ENCODE peak calls at places on chromosomes 4 and X, in six cellular contexts. One of them, this sample, is unnamed.

GRCh38 chr4:177427097-177427665 is 15.1 kb downstream of the AGA start:
- DNase-seq in stimulated activated CD8-positive, alpha-beta memory T cell treated with anti-CD3 and anti-CD28 coated beads, Interleukin-12 subunit alpha, Interleukin-12 subunit beta, amount 100 ng/mL, for 1 hour: no peak
- DNase-seq in GM04504: no peak
- DNase-seq in stimulated activated naive B cell treated with anti-CD40 and anti-IgM and Interleukin-4, amounts not matched to agents 10 μg/mL and 1 μg/mL and 100 μg/mL, for 72 hours: no peak
- DNase-seq in A549: no peak
- DNase-seq in sciatic nerve: no peak
- DNase-seq in this sample: no peak

GRCh38 chr4:52658671-52659015 is 458 bp downstream of the USP46 start:
- DNase-seq in stimulated activated CD8-positive, alpha-beta memory T cell treated with anti-CD3 and anti-CD28 coated beads, Interleukin-12 subunit alpha, Interleukin-12 subunit beta, amount 100 ng/mL, for 1 hour: no peak
- DNase-seq in GM04504: no peak
- DNase-seq in stimulated activated naive B cell treated with anti-CD40 and anti-IgM and Interleukin-4, amounts not matched to agents 10 μg/mL and 1 μg/mL and 100 μg/mL, for 72 hours: no peak
- DNase-seq in A549: peak; percentile 3
- DNase-seq in sciatic nerve: peak; percentile 60
- DNase-seq in this sample: no peak

GRCh38 chr4:108544504-108544903 is 75.9 kb upstream of the RPL34 start:
- DNase-seq in stimulated activated CD8-positive, alpha-beta memory T cell treated with anti-CD3 and anti-CD28 coated beads, Interleukin-12 subunit alpha, Interleukin-12 subunit beta, amount 100 ng/mL, for 1 hour: no peak
- DNase-seq in GM04504: peak; percentile 35
- DNase-seq in stimulated activated naive B cell treated with anti-CD40 and anti-IgM and Interleukin-4, amounts not matched to agents 10 μg/mL and 1 μg/mL and 100 μg/mL, for 72 hours: no peak
- DNase-seq in A549: no peak
- DNase-seq in sciatic nerve: no peak
- DNase-seq in this sample: no peak

GRCh38 chrX:114127411-114128025 is 456.4 kb upstream of the HTR2C start:
- DNase-seq in stimulated activated CD8-positive, alpha-beta memory T cell treated with anti-CD3 and anti-CD28 coated beads, Interleukin-12 subunit alpha, Interleukin-12 subunit beta, amount 100 ng/mL, for 1 hour: no peak
- DNase-seq in GM04504: no peak
- DNase-seq in stimulated activated naive B cell treated with anti-CD40 and anti-IgM and Interleukin-4, amounts not matched to agents 10 μg/mL and 1 μg/mL and 100 μg/mL, for 72 hours: no peak
- DNase-seq in A549: no peak
- DNase-seq in sciatic nerve: no peak
- DNase-seq in this sample: no peak

GRCh38 chr4:147831452-147832192 is 99.7 kb downstream of the ARHGAP10 start:
- DNase-seq in stimulated activated CD8-positive, alpha-beta memory T cell treated with anti-CD3 and anti-CD28 coated beads, Interleukin-12 subunit alpha, Interleukin-12 subunit beta, amount 100 ng/mL, for 1 hour: no peak
- DNase-seq in GM04504: peak; percentile 64
- DNase-seq in stimulated activated naive B cell treated with anti-CD40 and anti-IgM and Interleukin-4, amounts not matched to agents 10 μg/mL and 1 μg/mL and 100 μg/mL, for 72 hours: no peak
- DNase-seq in A549: peak; percentile 71
- DNase-seq in sciatic nerve: no peak
- DNase-seq in this sample: peak; percentile 76

GRCh38 chr4:159434496-159435241 is 331.8 kb downstream of the RAPGEF2 start:
- DNase-seq in stimulated activated CD8-positive, alpha-beta memory T cell treated with anti-CD3 and anti-CD28 coated beads, Interleukin-12 subunit alpha, Interleukin-12 subunit beta, amount 100 ng/mL, for 1 hour: no peak
- DNase-seq in GM04504: peak; percentile 31
- DNase-seq in stimulated activated naive B cell treated with anti-CD40 and anti-IgM and Interleukin-4, amounts not matched to agents 10 μg/mL and 1 μg/mL and 100 μg/mL, for 72 hours: no peak
- DNase-seq in A549: no peak
- DNase-seq in sciatic nerve: no peak
- DNase-seq in this sample: no peak

GRCh38 chrX:132591719-132592275 is 103.0 kb upstream of the MBNL3 start:
- DNase-seq in stimulated activated CD8-positive, alpha-beta memory T cell treated with anti-CD3 and anti-CD28 coated beads, Interleukin-12 subunit alpha, Interleukin-12 subunit beta, amount 100 ng/mL, for 1 hour: no peak
- DNase-seq in GM04504: no peak
- DNase-seq in stimulated activated naive B cell treated with anti-CD40 and anti-IgM and Interleukin-4, amounts not matched to agents 10 μg/mL and 1 μg/mL and 100 μg/mL, for 72 hours: no peak
- DNase-seq in A549: no peak
- DNase-seq in sciatic nerve: no peak
- DNase-seq in this sample: no peak

GRCh38 chr4:185921583-185922555 is 109.9 kb upstream of the SORBS2 start:
- DNase-seq in stimulated activated CD8-positive, alpha-beta memory T cell treated with anti-CD3 and anti-CD28 coated beads, Interleukin-12 subunit alpha, Interleukin-12 subunit beta, amount 100 ng/mL, for 1 hour: no peak
- DNase-seq in GM04504: no peak
- DNase-seq in stimulated activated naive B cell treated with anti-CD40 and anti-IgM and Interleukin-4, amounts not matched to agents 10 μg/mL and 1 μg/mL and 100 μg/mL, for 72 hours: no peak
- DNase-seq in A549: no peak
- DNase-seq in sciatic nerve: no peak
- DNase-seq in this sample: no peak

GRCh38 chrX:56029188-56029587 is 203.0 kb upstream of the KLF8 start:
- DNase-seq in stimulated activated CD8-positive, alpha-beta memory T cell treated with anti-CD3 and anti-CD28 coated beads, Interleukin-12 subunit alpha, Interleukin-12 subunit beta, amount 100 ng/mL, for 1 hour: no peak
- DNase-seq in GM04504: no peak
- DNase-seq in stimulated activated naive B cell treated with anti-CD40 and anti-IgM and Interleukin-4, amounts not matched to agents 10 μg/mL and 1 μg/mL and 100 μg/mL, for 72 hours: no peak
- DNase-seq in A549: no peak
- DNase-seq in sciatic nerve: no peak
- DNase-seq in this sample: no peak

GRCh38 chrX:154022108-154022507 is 2.4 kb upstream of the IRAK1 start:
- DNase-seq in stimulated activated CD8-positive, alpha-beta memory T cell treated with anti-CD3 and anti-CD28 coated beads, Interleukin-12 subunit alpha, Interleukin-12 subunit beta, amount 100 ng/mL, for 1 hour: no peak
- DNase-seq in GM04504: no peak
- DNase-seq in stimulated activated naive B cell treated with anti-CD40 and anti-IgM and Interleukin-4, amounts not matched to agents 10 μg/mL and 1 μg/mL and 100 μg/mL, for 72 hours: no peak
- DNase-seq in A549: no peak
- DNase-seq in sciatic nerve: no peak
- DNase-seq in this sample: no peak

GRCh38 chr4:67871867-67872266 is 11.9 kb downstream of the TMPRSS11D start:
- DNase-seq in stimulated activated CD8-positive, alpha-beta memory T cell treated with anti-CD3 and anti-CD28 coated beads, Interleukin-12 subunit alpha, Interleukin-12 subunit beta, amount 100 ng/mL, for 1 hour: no peak
- DNase-seq in GM04504: peak; percentile 18
- DNase-seq in stimulated activated naive B cell treated with anti-CD40 and anti-IgM and Interleukin-4, amounts not matched to agents 10 μg/mL and 1 μg/mL and 100 μg/mL, for 72 hours: no peak
- DNase-seq in A549: peak; percentile 3
- DNase-seq in sciatic nerve: no peak
- DNase-seq in this sample: peak; percentile 25

GRCh38 chr4:119729815-119730643 is 101.4 kb upstream of the PDE5A start:
- DNase-seq in stimulated activated CD8-positive, alpha-beta memory T cell treated with anti-CD3 and anti-CD28 coated beads, Interleukin-12 subunit alpha, Interleukin-12 subunit beta, amount 100 ng/mL, for 1 hour: no peak
- DNase-seq in GM04504: peak; percentile 76
- DNase-seq in stimulated activated naive B cell treated with anti-CD40 and anti-IgM and Interleukin-4, amounts not matched to agents 10 μg/mL and 1 μg/mL and 100 μg/mL, for 72 hours: no peak
- DNase-seq in A549: peak; percentile 26
- DNase-seq in sciatic nerve: no peak
- DNase-seq in this sample: peak; percentile 46

GRCh38 chrX:34559325-34559724 is 97.8 kb downstream of the TMEM47 start:
- DNase-seq in stimulated activated CD8-positive, alpha-beta memory T cell treated with anti-CD3 and anti-CD28 coated beads, Interleukin-12 subunit alpha, Interleukin-12 subunit beta, amount 100 ng/mL, for 1 hour: no peak
- DNase-seq in GM04504: no peak
- DNase-seq in stimulated activated naive B cell treated with anti-CD40 and anti-IgM and Interleukin-4, amounts not matched to agents 10 μg/mL and 1 μg/mL and 100 μg/mL, for 72 hours: no peak
- DNase-seq in A549: no peak
- DNase-seq in sciatic nerve: no peak
- DNase-seq in this sample: no peak

GRCh38 chr4:184386271-184386781 is 88.0 kb downstream of the IRF2 start:
- DNase-seq in stimulated activated CD8-positive, alpha-beta memory T cell treated with anti-CD3 and anti-CD28 coated beads, Interleukin-12 subunit alpha, Interleukin-12 subunit beta, amount 100 ng/mL, for 1 hour: no peak
- DNase-seq in GM04504: no peak
- DNase-seq in stimulated activated naive B cell treated with anti-CD40 and anti-IgM and Interleukin-4, amounts not matched to agents 10 μg/mL and 1 μg/mL and 100 μg/mL, for 72 hours: no peak
- DNase-seq in A549: no peak
- DNase-seq in sciatic nerve: no peak
- DNase-seq in this sample: no peak

GRCh38 chr4:139175647-139176298 is 1.2 kb downstream of the ELF2 start:
- DNase-seq in stimulated activated CD8-positive, alpha-beta memory T cell treated with anti-CD3 and anti-CD28 coated beads, Interleukin-12 subunit alpha, Interleukin-12 subunit beta, amount 100 ng/mL, for 1 hour: no peak
- DNase-seq in GM04504: no peak
- DNase-seq in stimulated activated naive B cell treated with anti-CD40 and anti-IgM and Interleukin-4, amounts not matched to agents 10 μg/mL and 1 μg/mL and 100 μg/mL, for 72 hours: peak; percentile 3
- DNase-seq in A549: peak; percentile 15
- DNase-seq in sciatic nerve: no peak
- DNase-seq in this sample: peak; percentile 55